ENCODE peak calls at places on chromosomes 7 and 10, in four cellular contexts. S, Y, H and Q are unnamed samples.

GRCh38 chr7:106070567-106071254 is 41.4 kb downstream of the SYPL1 start:
- DNase-seq in H (no peak), S (no peak), Y (no peak), Q (no peak)

GRCh38 chr10:20596911-20597310 is 300.2 kb downstream of the NEBL start:
- DNase-seq in H (no peak), Y (no peak), S (peak; percentile 86), Q (no peak)

GRCh38 chr10:128066954-128067382 is 59.3 kb downstream of the MKI67 start:
- DNase-seq in S (no peak), H (no peak), Y (no peak), Q (no peak)

GRCh38 chr10:127715782-127716378 is 21.1 kb upstream of the FOXI2 start:
- DNase-seq in S (no peak), Y (no peak), H (no peak), Q (no peak)

GRCh38 chr7:97078023-97078988 is 39.2 kb upstream of the SDHAF3 start:
- DNase-seq in S (no peak), Y (no peak), H (no peak), Q (no peak)

GRCh38 chr7:32490127-32490796 is at the start of gene LSM5:
- DNase-seq in H (peak; percentile 95), S (peak; percentile 96), Y (peak; percentile 84), Q (peak; percentile 87)

GRCh38 chr7:75842836-75843446 is 29.3 kb upstream of the CCL24 start:
- DNase-seq in S (peak; percentile 22), H (peak; percentile 93), Y (no peak), Q (no peak)

GRCh38 chr7:36752026-36752735 is 27.9 kb upstream of the AOAH start:
- DNase-seq in Y (no peak), H (no peak), S (no peak), Q (no peak)

GRCh38 chr10:93954726-93955363 is 38.9 kb upstream of the PLCE1 start:
- DNase-seq in Y (no peak), H (peak; percentile 78), S (no peak), Q (no peak)

GRCh38 chr7:26863504-26864308 is 684 bp downstream of the SKAP2 start:
- DNase-seq in S (no peak), Y (no peak), H (peak; percentile 52), Q (no peak)

GRCh38 chr10:80165173-80165572 is 32.6 kb downstream of the PLAC9 start:
- DNase-seq in Y (no peak), S (no peak), H (peak; percentile 67), Q (no peak)

GRCh38 chr10:52525761-52526160 is 211.7 kb downstream of the DKK1 start:
- DNase-seq in H (peak; percentile 73), Y (no peak), S (no peak), Q (no peak)

GRCh38 chr7:36299882-36300341 is 89.8 kb upstream of the ANLN start:
- DNase-seq in H (no peak), S (peak; percentile 96), Y (no peak), Q (peak; percentile 63)

GRCh38 chr7:26620352-26620751 is 244.0 kb downstream of the SKAP2 start:
- DNase-seq in Y (peak; percentile 74), H (no peak), S (peak; percentile 77), Q (peak; percentile 78)

GRCh38 chr10:86244296-86244695 is 122.3 kb downstream of the GRID1 start:
- DNase-seq in H (no peak), Y (no peak), S (no peak), Q (no peak)

GRCh38 chr7:56079450-56080185 is 13.1 kb downstream of the PHKG1 start:
- DNase-seq in Y (peak; percentile 56), S (peak; percentile 57), H (peak; percentile 71), Q (peak; percentile 65)

GRCh38 chr10:44994752-44995530 is 5.8 kb upstream of the ZNF22 start:
- DNase-seq in S (no peak), Y (peak; percentile 41), H (no peak), Q (no peak)

GRCh38 chr7:30226593-30227268 is 57.7 kb upstream of the ZNRF2 start:
- DNase-seq in H (no peak), S (peak; percentile 71), Y (peak; percentile 66), Q (peak; percentile 76)

GRCh38 chr10:66180651-66181318 is 745.1 kb upstream of the LRRTM3 start:
- DNase-seq in S (peak; percentile 77), Y (no peak), H (peak; percentile 52), Q (no peak)

GRCh38 chr7:1758417-1758858 is 88.4 kb downstream of the ELFN1 start:
- DNase-seq in S (peak; percentile 65), H (peak; percentile 25), Y (no peak), Q (peak; percentile 58)

GRCh38 chr7:125255793-125256192 is 326.2 kb upstream of the POT1 start:
- DNase-seq in S (no peak), H (no peak), Y (no peak), Q (no peak)

GRCh38 chr10:69863580-69863979 is 61.9 kb downstream of the COL13A1 start:
- DNase-seq in Y (no peak), S (no peak), H (peak; percentile 77), Q (no peak)
- H3K56ac ChIP-seq in Y (no peak overlapping the region), S (no peak overlapping the region), H (no peak overlapping the region), Q (no peak overlapping the region)

DNA sequence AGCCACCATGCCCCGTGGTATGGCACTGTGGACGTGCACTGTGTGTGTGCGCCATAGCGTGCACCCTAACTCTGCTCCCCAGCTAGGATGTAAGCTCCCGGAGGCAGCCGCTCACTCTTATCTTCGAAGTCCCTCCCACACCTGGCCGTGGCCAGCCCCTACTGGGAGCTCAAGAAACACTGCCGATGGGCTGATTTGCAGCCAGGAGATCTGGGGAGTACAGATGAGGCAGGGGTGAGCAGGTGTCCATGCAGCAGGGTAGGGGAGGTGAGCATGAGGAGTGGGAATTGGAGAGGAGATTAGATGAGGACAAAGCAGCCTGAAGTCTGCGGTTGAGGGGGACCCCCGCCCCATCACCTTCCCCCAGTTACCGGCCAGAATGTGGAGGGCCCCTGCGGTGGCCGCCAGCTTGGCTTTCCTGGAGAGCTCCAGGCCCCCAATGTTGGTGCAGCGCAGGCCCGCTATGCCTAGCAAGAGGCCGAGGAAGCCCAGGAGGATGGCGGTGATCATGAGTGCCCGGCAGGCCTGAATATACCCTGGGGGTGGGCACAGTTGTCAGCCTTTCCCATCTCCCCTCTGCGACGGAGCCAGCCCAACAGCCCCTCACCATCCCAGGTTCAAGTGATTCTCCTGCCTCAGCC is 3.6 kb downstream of the CLDN15 start:
- DNase-seq in H (no peak), Y (peak; percentile 60), S (peak; percentile 32), Q (no peak)
- H3K56ac ChIP-seq in H (no peak overlapping the region), Y (no peak overlapping the region), S (no peak overlapping the region), Q (no peak overlapping the region)

DNA sequence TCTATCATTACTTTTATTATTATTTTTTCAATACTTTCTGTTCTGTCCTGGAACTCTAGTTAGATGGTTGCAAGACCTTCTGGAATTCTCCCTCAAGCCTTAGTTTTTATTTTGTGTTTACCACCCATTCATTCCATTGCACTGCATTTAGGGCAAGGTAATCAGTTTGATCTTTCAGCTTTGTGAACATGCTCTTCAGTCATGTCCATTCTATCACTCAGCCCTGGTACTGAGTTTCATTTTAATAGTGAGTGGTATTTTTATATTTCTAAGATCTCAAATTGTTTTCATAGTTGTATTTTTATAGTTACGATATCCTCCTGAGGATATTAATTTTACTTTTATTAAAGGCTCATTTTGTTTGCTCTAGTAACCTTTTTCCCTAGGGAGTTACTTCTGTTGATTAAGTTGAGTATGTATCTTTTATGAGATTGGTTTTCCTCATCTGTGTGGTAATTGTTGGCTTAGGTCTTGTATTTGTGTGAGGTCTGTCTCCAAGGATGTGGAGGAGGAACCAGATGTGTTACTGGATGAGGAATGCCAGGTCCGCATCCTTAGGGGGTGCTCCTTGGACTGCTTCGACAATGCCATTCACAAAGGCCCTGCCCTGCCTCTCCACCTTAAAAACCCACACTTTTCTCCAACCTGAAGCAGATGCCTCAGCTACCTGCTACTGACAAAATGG is 46.7 kb upstream of the RAB18 start:
- DNase-seq in Y (no peak), S (no peak), H (no peak), Q (no peak)
- H3K56ac ChIP-seq in Y (no peak overlapping the region), S (no peak overlapping the region), H (no peak overlapping the region), Q (no peak overlapping the region)

GRCh38 chr7:33778195-33778594 is 127.1 kb upstream of the BMPER start:
- DNase-seq in H (no peak), S (no peak), Y (no peak), Q (no peak)

GRCh38 chr7:33781167-33781566 is 124.2 kb upstream of the BMPER start:
- DNase-seq in Y (no peak), S (no peak), H (no peak), Q (no peak)

GRCh38 chr7:33776791-33777190 is 128.5 kb upstream of the BMPER start:
- DNase-seq in Y (no peak), H (peak; percentile 71), S (no peak), Q (no peak)

GRCh38 chr7:33781796-33782195 is 123.5 kb upstream of the BMPER start:
- DNase-seq in S (no peak), Y (no peak), H (no peak), Q (no peak)

GRCh38 chr7:33779216-33779615 is 126.1 kb upstream of the BMPER start:
- DNase-seq in Y (no peak), H (no peak), S (peak; percentile 85), Q (no peak)
- H3K56ac ChIP-seq in Y (no peak overlapping the region), H (no peak overlapping the region), S (no peak overlapping the region), Q (no peak overlapping the region)

DNA sequence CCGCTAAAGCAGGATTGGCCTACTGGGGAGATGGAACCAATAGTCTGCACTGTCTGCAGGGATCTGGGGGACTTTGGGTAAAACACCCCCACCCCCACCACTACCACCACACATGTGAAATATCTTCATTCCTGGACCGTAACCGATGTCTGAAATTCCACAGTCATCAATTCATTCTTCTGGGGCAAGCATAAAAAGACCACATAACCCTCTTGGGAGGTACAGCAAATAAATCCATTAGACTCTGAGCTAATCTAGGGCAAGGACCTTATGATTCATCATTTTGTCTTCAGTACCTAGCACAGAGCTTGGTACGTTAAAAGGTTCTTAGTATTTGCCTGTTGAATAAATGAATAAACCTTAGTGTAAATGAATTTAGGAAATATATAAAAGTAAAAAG is 307.8 kb downstream of the GPAM start:
- DNase-seq in Y (no peak), S (no peak), H (no peak), Q (no peak)
- H3K56ac ChIP-seq in Y (no peak overlapping the region), S (no peak overlapping the region), H (no peak overlapping the region), Q (no peak overlapping the region)